ENCODE peak calls at places on chromosomes 12 and 14, in eight cellular contexts. One of them, this sample, is unnamed. For H3K9me3, the result is how much of the 10 kb centered on the place peaks cover.

GRCh38 chr14:89936654-89937185 is 17.8 kb downstream of the EFCAB11 start:
- DNase-seq in GM23248: no peak
- DNase-seq in H9: no peak
- DNase-seq in MM.1S: no peak
- DNase-seq in OCI-LY7: no peak
- DNase-seq in SK-N-SH: no peak
- DNase-seq in mammary epithelial cell: no peak
- DNase-seq in astrocyte: no peak
- DNase-seq in this sample: no peak

GRCh38 chr14:96881713-96882112 is 84.5 kb downstream of the VRK1 start:
- DNase-seq in MM.1S: peak
- DNase-seq in SK-N-SH: no peak
- DNase-seq in H9: no peak
- DNase-seq in astrocyte: no peak
- DNase-seq in OCI-LY7: no peak
- DNase-seq in GM23248: peak
- DNase-seq in mammary epithelial cell: no peak
- DNase-seq in this sample: no peak

GRCh38 chr14:74568896-74569295 is 43.1 kb downstream of the LTBP2 start:
- DNase-seq in SK-N-SH: no peak
- DNase-seq in OCI-LY7: no peak
- DNase-seq in H9: no peak
- DNase-seq in astrocyte: no peak
- DNase-seq in MM.1S: no peak
- DNase-seq in mammary epithelial cell: peak
- DNase-seq in GM23248: no peak
- DNase-seq in this sample: no peak

GRCh38 chr12:63846249-63846967 is 1.9 kb downstream of the SRGAP1 start:
- DNase-seq in mammary epithelial cell: no peak
- DNase-seq in astrocyte: no peak
- DNase-seq in MM.1S: no peak
- DNase-seq in OCI-LY7: no peak
- DNase-seq in H9: no peak
- DNase-seq in GM23248: peak
- DNase-seq in SK-N-SH: peak
- DNase-seq in this sample: no peak

GRCh38 chr12:17134315-17134714 is 528.4 kb upstream of the LMO3 start:
- DNase-seq in SK-N-SH: no peak
- DNase-seq in H9: no peak
- DNase-seq in MM.1S: no peak
- DNase-seq in OCI-LY7: no peak
- DNase-seq in mammary epithelial cell: no peak
- DNase-seq in GM23248: no peak
- DNase-seq in astrocyte: no peak
- DNase-seq in this sample: no peak

GRCh38 chr14:59464651-59465569 is at the start of gene GPR135:
- DNase-seq in astrocyte: peak
- DNase-seq in H9: peak
- DNase-seq in mammary epithelial cell: peak
- DNase-seq in MM.1S: peak
- DNase-seq in SK-N-SH: peak
- DNase-seq in OCI-LY7: peak
- DNase-seq in GM23248: peak
- DNase-seq in this sample: peak

GRCh38 chr12:54052745-54053624 is 650 bp upstream of the HOXC4 start:
- DNase-seq in GM23248: peak
- DNase-seq in SK-N-SH: peak
- DNase-seq in OCI-LY7: peak
- DNase-seq in mammary epithelial cell: no peak
- DNase-seq in astrocyte: no peak
- DNase-seq in H9: peak
- DNase-seq in MM.1S: no peak
- DNase-seq in this sample: no peak

GRCh38 chr12:98948566-98948965 is 303.5 kb downstream of the APAF1 start:
- DNase-seq in GM23248: no peak
- DNase-seq in astrocyte: no peak
- DNase-seq in mammary epithelial cell: no peak
- DNase-seq in SK-N-SH: no peak
- DNase-seq in H9: no peak
- DNase-seq in OCI-LY7: no peak
- DNase-seq in MM.1S: no peak
- DNase-seq in this sample: no peak

GRCh38 chr12:9897524-9897923 is 16.2 kb downstream of the KLRF2 start:
- DNase-seq in MM.1S: no peak
- DNase-seq in astrocyte: no peak
- DNase-seq in mammary epithelial cell: peak
- DNase-seq in OCI-LY7: no peak
- DNase-seq in SK-N-SH: no peak
- DNase-seq in GM23248: no peak
- DNase-seq in H9: no peak
- DNase-seq in this sample: no peak

GRCh38 chr14:68977741-68978549 is 1.2 kb downstream of the ACTN1 start:
- DNase-seq in MM.1S: no peak
- DNase-seq in astrocyte: peak
- DNase-seq in SK-N-SH: peak
- DNase-seq in H9: peak
- DNase-seq in GM23248: peak
- DNase-seq in OCI-LY7: no peak
- DNase-seq in mammary epithelial cell: peak
- DNase-seq in this sample: peak

GRCh38 chr12:63150255-63151060 is 543 bp downstream of the AVPR1A start:
- DNase-seq in SK-N-SH: peak
- DNase-seq in astrocyte: no peak
- DNase-seq in GM23248: peak
- DNase-seq in MM.1S: no peak
- DNase-seq in mammary epithelial cell: no peak
- DNase-seq in H9: peak
- DNase-seq in OCI-LY7: no peak
- DNase-seq in this sample: peak

GRCh38 chr12:30965613-30965985 is 39.1 kb downstream of the TSPAN11 start:
- DNase-seq in GM23248: no peak
- DNase-seq in SK-N-SH: no peak
- DNase-seq in H9: peak
- DNase-seq in mammary epithelial cell: no peak
- DNase-seq in OCI-LY7: no peak
- DNase-seq in astrocyte: no peak
- DNase-seq in MM.1S: no peak
- DNase-seq in this sample: no peak

GRCh38 chr12:55720894-55721444 is 776 bp downstream of the RDH5 start:
- DNase-seq in mammary epithelial cell: peak
- DNase-seq in OCI-LY7: no peak
- DNase-seq in astrocyte: peak
- DNase-seq in H9: peak
- DNase-seq in GM23248: peak
- DNase-seq in MM.1S: no peak
- DNase-seq in SK-N-SH: peak
- DNase-seq in this sample: peak

GRCh38 chr12:30694971-30695326 is 720 bp downstream of the IPO8 start:
- DNase-seq in GM23248: peak
- DNase-seq in mammary epithelial cell: peak
- DNase-seq in H9: peak
- DNase-seq in OCI-LY7: peak
- DNase-seq in MM.1S: peak
- DNase-seq in astrocyte: peak
- DNase-seq in SK-N-SH: peak
- DNase-seq in this sample: peak

GRCh38 chr14:81435048-81435577 is 35.0 kb upstream of the STON2 start:
- DNase-seq in H9: no peak
- DNase-seq in GM23248: no peak
- DNase-seq in astrocyte: no peak
- DNase-seq in OCI-LY7: no peak
- DNase-seq in mammary epithelial cell: no peak
- DNase-seq in MM.1S: no peak
- DNase-seq in SK-N-SH: no peak
- DNase-seq in this sample: no peak

GRCh38 chr12:110739488-110739887 is 3.2 kb downstream of the PPP1CC start:
- DNase-seq in H9: no peak
- DNase-seq in GM23248: no peak
- DNase-seq in SK-N-SH: no peak
- DNase-seq in OCI-LY7: peak
- DNase-seq in mammary epithelial cell: no peak
- DNase-seq in MM.1S: no peak
- DNase-seq in astrocyte: no peak
- DNase-seq in this sample: no peak

GRCh38 chr12:20572451-20572850 is 122.7 kb upstream of the SLCO1C1 start:
- DNase-seq in GM23248: no peak
- DNase-seq in H9: no peak
- DNase-seq in SK-N-SH: no peak
- DNase-seq in OCI-LY7: no peak
- DNase-seq in mammary epithelial cell: no peak
- DNase-seq in astrocyte: no peak
- DNase-seq in MM.1S: no peak
- DNase-seq in this sample: no peak

DNA sequence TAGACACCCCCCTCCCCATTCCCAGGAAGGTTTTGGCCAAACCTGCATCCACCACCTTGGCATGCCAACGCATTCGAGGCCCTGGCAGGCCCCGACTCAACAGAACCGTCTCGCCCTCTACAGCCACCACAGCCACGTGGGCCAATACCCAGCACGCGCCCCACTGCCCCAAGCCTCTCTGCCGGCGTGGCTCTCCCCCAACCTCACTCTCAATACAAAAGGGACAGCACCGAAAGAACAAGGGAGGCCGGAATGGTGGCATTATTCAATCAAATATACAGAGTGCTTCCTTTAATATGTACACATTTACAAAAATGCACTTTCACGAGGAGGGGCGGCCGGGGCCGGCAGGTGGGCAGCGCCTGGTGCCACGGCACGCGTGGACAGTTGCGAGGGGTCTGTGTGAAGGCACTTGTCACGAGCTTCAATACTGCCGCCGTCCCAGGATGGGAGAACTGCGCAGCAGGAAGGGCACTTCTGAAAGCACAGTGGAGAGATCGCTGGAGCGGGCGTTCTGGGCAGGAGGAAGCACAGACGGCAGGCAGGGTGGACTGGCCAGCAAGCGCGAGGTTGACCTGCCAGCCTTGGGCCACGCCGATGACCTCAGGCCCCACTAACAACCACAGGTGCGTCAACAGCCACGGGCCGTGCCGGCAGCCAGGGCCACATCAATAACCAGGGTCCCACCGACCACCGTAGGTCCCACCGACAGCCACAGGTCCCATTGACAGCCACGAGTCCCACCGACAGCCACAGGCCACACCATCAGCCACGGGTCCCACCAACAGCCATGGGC is 26.9 kb downstream of the JAG2 start:
- DNase-seq in MM.1S: no peak
- DNase-seq in mammary epithelial cell: no peak
- DNase-seq in H9: peak
- DNase-seq in OCI-LY7: no peak
- DNase-seq in GM23248: no peak
- DNase-seq in astrocyte: no peak
- DNase-seq in SK-N-SH: no peak
- DNase-seq in this sample: no peak
- H3K4me2 ChIP-seq in MM.1S: no peak
- H3K4me2 ChIP-seq in mammary epithelial cell: no peak
- H3K4me2 ChIP-seq in H9: no peak
- H3K4me2 ChIP-seq in OCI-LY7: no peak
- H3K4me2 ChIP-seq in GM23248: no peak
- H3K4me2 ChIP-seq in astrocyte: no peak
- H3K4me2 ChIP-seq in SK-N-SH: no peak
- H3K4me2 ChIP-seq in this sample: no peak

GRCh38 chr12:45974171-45974719 is 16.1 kb downstream of the SCAF11 start:
- DNase-seq in MM.1S: no peak
- DNase-seq in astrocyte: no peak
- DNase-seq in H9: no peak
- DNase-seq in GM23248: peak
- DNase-seq in mammary epithelial cell: no peak
- DNase-seq in SK-N-SH: no peak
- DNase-seq in OCI-LY7: no peak
- DNase-seq in this sample: no peak
- H3K9me3 ChIP-seq in MM.1S: under half
- H3K9me3 ChIP-seq in astrocyte: under half
- H3K9me3 ChIP-seq in H9: under half
- H3K9me3 ChIP-seq in GM23248: under half
- H3K9me3 ChIP-seq in mammary epithelial cell: under half
- H3K9me3 ChIP-seq in SK-N-SH: under half
- H3K9me3 ChIP-seq in OCI-LY7: under half
- H3K9me3 ChIP-seq in this sample: under half

DNA sequence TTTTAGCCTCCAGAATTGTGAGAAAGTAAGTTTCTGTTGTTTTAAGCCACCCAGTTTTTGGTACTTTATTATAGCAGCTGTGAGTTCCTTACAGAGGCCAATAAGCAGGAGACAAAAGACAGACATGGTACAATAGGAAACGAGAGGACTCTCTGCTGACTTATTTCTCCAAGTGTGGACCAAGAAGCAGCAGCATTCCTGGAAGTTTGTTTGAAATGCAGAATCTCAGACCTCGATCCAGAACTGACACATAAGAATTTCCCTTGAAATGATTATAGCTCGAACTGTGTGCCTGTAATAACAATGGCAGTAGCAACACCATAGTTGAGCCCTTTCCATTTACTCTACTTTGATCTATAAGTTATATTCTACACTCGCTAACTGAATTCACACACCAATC is 31.9 kb upstream of the LUM start:
- DNase-seq in MM.1S: no peak
- DNase-seq in OCI-LY7: no peak
- DNase-seq in astrocyte: peak
- DNase-seq in H9: no peak
- DNase-seq in SK-N-SH: no peak
- DNase-seq in mammary epithelial cell: no peak
- DNase-seq in GM23248: no peak
- DNase-seq in this sample: no peak
- H2AFZ ChIP-seq in MM.1S: no peak
- H2AFZ ChIP-seq in OCI-LY7: no peak
- H2AFZ ChIP-seq in astrocyte: no peak
- H2AFZ ChIP-seq in H9: no peak
- H2AFZ ChIP-seq in SK-N-SH: no peak
- H2AFZ ChIP-seq in mammary epithelial cell: no peak
- H2AFZ ChIP-seq in GM23248: no peak
- H2AFZ ChIP-seq in this sample: no peak

GRCh38 chr12:123238330-123238682 is 5.1 kb downstream of the MTRFR start:
- DNase-seq in MM.1S: no peak
- DNase-seq in astrocyte: no peak
- DNase-seq in OCI-LY7: no peak
- DNase-seq in GM23248: no peak
- DNase-seq in H9: no peak
- DNase-seq in SK-N-SH: no peak
- DNase-seq in mammary epithelial cell: no peak
- DNase-seq in this sample: no peak

GRCh38 chr12:123242083-123242904 is 9.1 kb downstream of the MTRFR start:
- DNase-seq in mammary epithelial cell: no peak
- DNase-seq in SK-N-SH: no peak
- DNase-seq in H9: no peak
- DNase-seq in astrocyte: no peak
- DNase-seq in MM.1S: no peak
- DNase-seq in GM23248: no peak
- DNase-seq in OCI-LY7: no peak
- DNase-seq in this sample: no peak

GRCh38 chr12:123233505-123234299 is 466 bp downstream of the MTRFR start:
- DNase-seq in mammary epithelial cell: no peak
- DNase-seq in GM23248: peak
- DNase-seq in OCI-LY7: peak
- DNase-seq in MM.1S: no peak
- DNase-seq in H9: no peak
- DNase-seq in SK-N-SH: no peak
- DNase-seq in astrocyte: no peak
- DNase-seq in this sample: peak

GRCh38 chr12:123238961-123239360 is 5.7 kb downstream of the MTRFR start:
- DNase-seq in SK-N-SH: no peak
- DNase-seq in GM23248: no peak
- DNase-seq in astrocyte: no peak
- DNase-seq in MM.1S: no peak
- DNase-seq in mammary epithelial cell: peak
- DNase-seq in OCI-LY7: no peak
- DNase-seq in H9: no peak
- DNase-seq in this sample: no peak

GRCh38 chr12:123237646-123238329 is 4.6 kb downstream of the MTRFR start:
- DNase-seq in SK-N-SH: peak
- DNase-seq in mammary epithelial cell: peak
- DNase-seq in MM.1S: peak
- DNase-seq in astrocyte: peak
- DNase-seq in OCI-LY7: peak
- DNase-seq in GM23248: peak
- DNase-seq in H9: peak
- DNase-seq in this sample: peak
- H3K4me2 ChIP-seq in SK-N-SH: no peak
- H3K4me2 ChIP-seq in mammary epithelial cell: peak
- H3K4me2 ChIP-seq in MM.1S: no peak
- H3K4me2 ChIP-seq in astrocyte: no peak
- H3K4me2 ChIP-seq in OCI-LY7: peak
- H3K4me2 ChIP-seq in GM23248: no peak
- H3K4me2 ChIP-seq in H9: no peak
- H3K4me2 ChIP-seq in this sample: no peak